ENCODE peak calls at places on chromosomes 3 and 15, in four cellular contexts. K is HCT116, B is sigmoid colon, C is breast epithelium. M is an unnamed sample.

GRCh38 chr15:92492556-92492955 is 98.9 kb downstream of the ST8SIA2 start:
- DNase-seq in K (no peak), B (no peak), C (no peak), M (no peak)

GRCh38 chr3:100941046-100941445 is 52.2 kb downstream of the ABI3BP start:
- DNase-seq in K (no peak), B (no peak), C (peak; percentile 48), M (no peak)

GRCh38 chr3:64150527-64151238 is 74.6 kb downstream of the PRICKLE2 start:
- DNase-seq in K (no peak), B (peak; percentile 92), C (peak; percentile 58), M (peak; percentile 62)

GRCh38 chr3:60086811-60087210 is 1037.0 kb upstream of the CFAP20DC start:
- DNase-seq in K (peak; percentile 32), B (no peak), C (no peak), M (no peak)

GRCh38 chr3:139797724-139798343 is 120.1 kb upstream of the NMNAT3 start:
- DNase-seq in K (no peak), B (no peak), C (no peak), M (no peak)

GRCh38 chr3:177816667-177817208 is 619.5 kb upstream of the TBL1XR1 start:
- DNase-seq in K (peak; percentile 44), B (no peak), C (peak; percentile 78), M (peak; percentile 23)

GRCh38 chr15:38117781-38118180 is 134.9 kb upstream of the SPRED1 start:
- DNase-seq in K (no peak), B (no peak), C (no peak), M (no peak)

GRCh38 chr3:113243846-113244245 is 32.5 kb downstream of the BOC start:
- DNase-seq in K (no peak), B (no peak), C (no peak), M (no peak)

GRCh38 chr3:167941234-167941995 is 154.3 kb downstream of the GOLIM4 start:
- DNase-seq in K (no peak), B (peak; percentile 69), C (peak; percentile 20), M (no peak)

GRCh38 chr15:52657338-52657737 is 21.9 kb downstream of the ATOSA start:
- DNase-seq in K (no peak), B (no peak), C (no peak), M (no peak)

GRCh38 chr3:53342353-53342752 is 5.0 kb downstream of the DCP1A start:
- DNase-seq in K (no peak), B (no peak), C (no peak), M (peak; percentile 43)

GRCh38 chr3:126474498-126475410 is 937 bp downstream of the ZXDC start:
- DNase-seq in K (peak; percentile 16), B (peak; percentile 77), C (peak; percentile 38), M (peak; percentile 34)

GRCh38 chr3:196641278-196642058 is 2.0 kb downstream of the NRROS start:
- DNase-seq in K (no peak), B (no peak), C (no peak), M (no peak)

DNA sequence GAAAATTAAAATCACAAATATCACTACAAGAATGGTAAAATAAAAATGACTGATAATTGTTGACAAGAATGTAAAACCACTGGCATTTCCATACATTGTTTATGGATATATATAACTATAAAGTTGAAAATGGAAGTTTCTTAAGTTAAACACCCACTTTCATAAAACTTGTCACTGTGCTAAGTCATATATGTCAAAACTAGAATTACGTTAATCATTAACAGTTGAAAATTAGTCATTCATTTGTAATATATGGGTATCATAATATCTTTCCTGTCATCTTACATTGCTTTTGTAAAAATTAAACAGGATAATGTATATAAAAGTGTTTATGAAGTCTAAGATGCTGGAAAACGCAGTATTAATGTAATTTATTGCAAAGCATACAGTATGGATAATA is 1398.6 kb upstream of the ALCAM start:
- DNase-seq in K (no peak), B (no peak), C (no peak), M (no peak)
- H3K4me3 ChIP-seq in K (no peak overlapping the region), B (no peak overlapping the region), C (no peak overlapping the region), M (no peak overlapping the region)

GRCh38 chr3:49162751-49163419 is 3.2 kb downstream of the CCDC71 start:
- DNase-seq in K (no peak), B (no peak), C (no peak), M (no peak)
- TF ChIP-seq POLR2A in K (no peak), B (no peak), C (no peak), M (no peak)

GRCh38 chr3:76245622-76246021 is 460.3 kb upstream of the ZNF717 start:
- DNase-seq in K (no peak), B (no peak), C (no peak), M (no peak)

GRCh38 chr3:76245073-76245472 is 459.7 kb upstream of the ZNF717 start:
- DNase-seq in K (no peak), B (no peak), C (no peak), M (no peak)

DNA sequence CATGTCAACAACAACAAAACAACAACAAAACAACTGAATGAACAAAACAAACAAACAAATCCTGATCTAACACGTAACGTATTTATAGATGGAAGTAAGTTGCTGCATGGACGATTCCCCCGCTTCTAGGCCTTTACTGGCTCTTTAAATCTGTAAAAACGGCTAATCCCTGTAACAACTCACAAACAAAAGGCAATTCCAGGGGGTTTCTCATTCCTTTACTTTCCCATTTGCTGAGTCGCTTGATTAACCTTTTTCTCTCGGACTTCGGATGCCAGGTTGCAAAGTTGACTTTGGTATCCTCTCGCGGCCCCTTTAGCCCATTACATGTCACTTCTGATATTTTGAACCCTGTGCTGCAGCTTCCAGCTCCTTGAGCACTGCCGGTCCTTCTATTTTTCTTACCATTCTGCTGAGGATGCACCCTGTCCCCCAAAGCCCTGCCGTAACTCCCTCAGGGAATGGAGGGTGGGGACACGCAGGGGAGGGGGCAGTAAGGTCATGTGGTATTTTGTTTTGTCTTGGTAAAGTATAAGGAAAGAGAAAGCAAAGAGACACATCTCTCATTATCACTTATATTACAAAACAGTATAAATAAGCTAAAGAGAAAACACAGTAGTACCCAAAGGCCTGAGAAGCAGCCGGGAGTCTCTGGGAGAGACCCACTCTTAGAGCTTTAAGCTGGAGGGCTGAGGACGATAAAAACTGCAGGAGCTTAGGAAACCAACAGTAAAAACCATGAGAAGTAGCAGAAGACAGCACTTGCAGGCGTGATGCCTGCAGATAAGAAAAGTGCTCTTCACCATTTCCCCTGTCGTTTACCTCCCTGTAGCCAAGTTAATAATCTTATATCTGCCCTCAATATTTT is 457.8 kb upstream of the ZNF717 start:
- DNase-seq in K (no peak), B (no peak), C (no peak), M (no peak)
- H3K4me3 ChIP-seq in K (no peak overlapping the region), B (no peak overlapping the region), C (no peak overlapping the region), M (no peak overlapping the region)

GRCh38 chr3:138594150-138594934 is at the start of gene CEP70:
- DNase-seq in K (peak; percentile 90), B (peak; percentile 98), C (peak; percentile 94), M (peak; percentile 94)
- TF ChIP-seq POLR2A in K (peak; percentile 82), B (peak; percentile 92), C (peak; percentile 81), M (peak; percentile 93)

DNA sequence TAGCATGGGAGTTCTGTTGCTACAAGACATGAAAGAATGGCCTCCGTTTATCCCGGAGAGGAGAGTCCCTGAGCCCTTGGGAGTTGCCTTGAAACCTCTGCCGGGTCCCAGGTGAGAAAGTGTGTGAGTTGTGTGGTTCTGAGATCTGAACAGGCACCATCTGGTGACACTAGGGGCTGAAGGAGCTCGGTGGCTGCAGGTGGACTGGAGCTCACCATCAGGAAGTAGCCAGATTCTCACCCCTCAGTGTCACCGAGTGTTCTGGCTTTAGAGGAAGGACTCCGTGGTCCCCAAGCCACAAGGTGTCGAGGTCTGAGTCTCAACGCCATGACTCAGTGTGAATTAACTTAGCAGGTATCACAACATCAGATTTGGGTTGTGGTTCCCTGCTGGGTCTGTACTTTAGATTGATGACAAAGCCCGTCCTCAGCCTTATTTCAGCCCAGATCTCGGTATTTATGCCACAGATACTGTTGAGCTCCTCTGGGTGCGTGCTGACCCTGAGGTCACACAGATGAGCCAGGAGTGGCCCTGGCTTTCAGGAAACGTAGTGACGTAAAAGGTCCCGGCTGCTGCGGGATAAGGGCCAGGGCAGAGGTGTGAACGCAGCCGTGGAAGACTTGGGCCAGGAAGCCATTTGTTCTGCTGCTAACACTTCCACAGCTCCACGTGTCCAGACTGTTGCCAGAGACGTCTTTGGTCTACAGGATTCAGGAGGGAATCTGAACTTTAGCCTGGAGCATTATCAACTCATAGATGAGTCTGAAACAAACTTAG is 54.4 kb downstream of the PGPEP1L start:
- DNase-seq in K (no peak), B (no peak), C (no peak), M (peak; percentile 53)
- H3K4me3 ChIP-seq in K (no peak overlapping the region), B (no peak overlapping the region), C (no peak overlapping the region), M (no peak overlapping the region)

GRCh38 chr15:64989331-64990167 is at the start of gene SPG21:
- DNase-seq in K (peak; percentile 77), B (peak; percentile 96), C (peak; percentile 90), M (peak; percentile 97)
- TF ChIP-seq POLR2A in K (peak; percentile 82), B (peak; percentile 54), C (no peak), M (peak; percentile 75)

DNA sequence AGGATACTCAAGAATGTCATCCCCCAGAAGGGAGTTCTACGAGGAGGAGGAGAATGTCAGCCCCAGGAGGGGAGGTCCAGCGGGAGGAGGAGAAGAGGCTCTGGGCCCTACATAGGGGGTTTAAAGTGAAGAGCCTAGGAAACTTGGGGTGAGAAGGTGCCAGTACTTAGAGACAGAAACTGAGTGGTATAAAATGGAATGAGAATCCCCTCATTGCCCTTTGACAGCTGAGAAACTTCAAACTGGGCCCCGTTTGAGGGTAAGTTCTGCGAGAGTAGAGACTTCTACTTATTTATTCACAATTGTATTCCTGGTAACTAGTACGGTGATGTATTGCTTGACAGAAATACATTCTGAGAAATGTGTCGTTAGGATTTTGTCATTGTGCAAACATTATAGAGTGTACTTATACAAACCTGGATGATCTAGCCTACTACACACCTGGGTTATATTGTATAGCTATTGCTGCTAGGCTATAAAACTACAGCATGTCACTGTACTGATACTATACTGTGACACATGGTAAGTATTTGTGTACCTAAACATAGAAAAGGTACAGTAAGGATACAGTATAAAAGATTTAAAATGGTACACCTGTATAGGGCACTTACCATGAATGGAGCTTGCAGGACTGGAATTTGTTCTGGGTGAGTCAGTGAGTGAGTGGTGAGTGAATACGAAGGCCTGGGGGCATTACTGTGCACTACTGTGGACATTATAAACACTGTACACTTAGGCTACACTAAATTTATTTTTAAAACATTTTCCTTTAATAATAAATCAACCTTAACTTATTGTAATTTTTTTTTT is 62.0 kb downstream of the TSC22D2 start:
- DNase-seq in K (peak; percentile 21), B (no peak), C (peak; percentile 35), M (no peak)
- H3K4me3 ChIP-seq in K (no peak overlapping the region), B (no peak overlapping the region), C (no peak overlapping the region), M (no peak overlapping the region)

DNA sequence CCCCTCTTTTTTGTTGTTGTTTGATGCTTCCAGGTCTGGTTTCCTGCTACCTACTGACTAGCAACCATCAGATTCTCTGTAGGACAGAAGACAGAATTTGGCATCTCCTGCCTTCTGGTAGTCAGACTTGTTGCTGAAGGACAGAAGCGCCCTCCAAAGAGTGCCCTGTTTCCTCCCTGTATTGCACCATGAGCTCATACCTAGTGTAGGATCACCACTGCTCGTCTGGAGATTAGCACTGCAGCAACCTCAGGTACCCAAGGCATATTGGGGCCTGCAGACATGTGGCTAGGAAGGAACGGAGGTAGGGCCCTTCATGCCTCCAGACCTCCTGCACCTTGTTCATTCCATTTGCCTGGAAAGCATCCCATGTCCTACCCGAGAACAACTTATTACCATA is 78.1 kb downstream of the NPTN start:
- DNase-seq in K (no peak), B (no peak), C (no peak), M (no peak)
- TF ChIP-seq POLR2A in K (no peak), B (no peak), C (no peak), M (no peak)

M was measured in heart left ventricle.